ENCODE peak calls at places on chromosome 7, in seven cellular contexts. One of them, this sample, is unnamed.

GRCh38 chr7:102220229-102220850 is 66.3 kb upstream of the SH2B2 start:
- DNase-seq in mesendoderm: peak
- DNase-seq in activated gamma-delta T cell treated with Interleukin-2 at 50 U/mL for 16 hours: no peak
- DNase-seq in lower lobe of right lung: no peak
- DNase-seq in hypothalamus: no peak
- DNase-seq in HT-29: no peak
- DNase-seq in stimulated activated CD4-positive, alpha-beta T cell treated with anti-CD3 and anti-CD28 coated beads, Interleukin-15, amount 100 ng/mL, for 24 hours: no peak
- DNase-seq in this sample: no peak

GRCh38 chr7:145462463-145462862 is 626.6 kb upstream of the TPK1 start:
- DNase-seq in mesendoderm: no peak
- DNase-seq in activated gamma-delta T cell treated with Interleukin-2 at 50 U/mL for 16 hours: no peak
- DNase-seq in lower lobe of right lung: no peak
- DNase-seq in hypothalamus: no peak
- DNase-seq in HT-29: no peak
- DNase-seq in stimulated activated CD4-positive, alpha-beta T cell treated with anti-CD3 and anti-CD28 coated beads, Interleukin-15, amount 100 ng/mL, for 24 hours: no peak
- DNase-seq in this sample: no peak

GRCh38 chr7:133755922-133756321 is 371.2 kb upstream of the LRGUK start:
- DNase-seq in mesendoderm: no peak
- DNase-seq in activated gamma-delta T cell treated with Interleukin-2 at 50 U/mL for 16 hours: no peak
- DNase-seq in lower lobe of right lung: no peak
- DNase-seq in hypothalamus: no peak
- DNase-seq in HT-29: no peak
- DNase-seq in stimulated activated CD4-positive, alpha-beta T cell treated with anti-CD3 and anti-CD28 coated beads, Interleukin-15, amount 100 ng/mL, for 24 hours: no peak
- DNase-seq in this sample: no peak

GRCh38 chr7:30027065-30027456 is 559 bp upstream of the FKBP14 start:
- DNase-seq in mesendoderm: no peak
- DNase-seq in activated gamma-delta T cell treated with Interleukin-2 at 50 U/mL for 16 hours: no peak
- DNase-seq in lower lobe of right lung: no peak
- DNase-seq in hypothalamus: no peak
- DNase-seq in HT-29: peak
- DNase-seq in stimulated activated CD4-positive, alpha-beta T cell treated with anti-CD3 and anti-CD28 coated beads, Interleukin-15, amount 100 ng/mL, for 24 hours: peak
- DNase-seq in this sample: no peak

GRCh38 chr7:119572132-119572531 is 700.8 kb upstream of the KCND2 start:
- DNase-seq in mesendoderm: peak
- DNase-seq in activated gamma-delta T cell treated with Interleukin-2 at 50 U/mL for 16 hours: no peak
- DNase-seq in lower lobe of right lung: no peak
- DNase-seq in hypothalamus: peak
- DNase-seq in HT-29: no peak
- DNase-seq in stimulated activated CD4-positive, alpha-beta T cell treated with anti-CD3 and anti-CD28 coated beads, Interleukin-15, amount 100 ng/mL, for 24 hours: no peak
- DNase-seq in this sample: no peak

GRCh38 chr7:600935-601334 is 81.3 kb upstream of the PDGFA start:
- DNase-seq in mesendoderm: no peak
- DNase-seq in activated gamma-delta T cell treated with Interleukin-2 at 50 U/mL for 16 hours: no peak
- DNase-seq in lower lobe of right lung: no peak
- DNase-seq in hypothalamus: no peak
- DNase-seq in HT-29: no peak
- DNase-seq in stimulated activated CD4-positive, alpha-beta T cell treated with anti-CD3 and anti-CD28 coated beads, Interleukin-15, amount 100 ng/mL, for 24 hours: no peak
- DNase-seq in this sample: no peak

GRCh38 chr7:55552320-55553086 is 19.8 kb downstream of the VOPP1 start:
- DNase-seq in mesendoderm: peak
- DNase-seq in activated gamma-delta T cell treated with Interleukin-2 at 50 U/mL for 16 hours: no peak
- DNase-seq in lower lobe of right lung: no peak
- DNase-seq in hypothalamus: no peak
- DNase-seq in HT-29: peak
- DNase-seq in stimulated activated CD4-positive, alpha-beta T cell treated with anti-CD3 and anti-CD28 coated beads, Interleukin-15, amount 100 ng/mL, for 24 hours: no peak
- DNase-seq in this sample: no peak

GRCh38 chr7:45586748-45587520 is 12.8 kb downstream of the ADCY1 start:
- DNase-seq in mesendoderm: no peak
- DNase-seq in activated gamma-delta T cell treated with Interleukin-2 at 50 U/mL for 16 hours: no peak
- DNase-seq in lower lobe of right lung: no peak
- DNase-seq in hypothalamus: no peak
- DNase-seq in HT-29: no peak
- DNase-seq in stimulated activated CD4-positive, alpha-beta T cell treated with anti-CD3 and anti-CD28 coated beads, Interleukin-15, amount 100 ng/mL, for 24 hours: no peak
- DNase-seq in this sample: no peak

GRCh38 chr7:8442814-8443304 is 9.4 kb downstream of the NXPH1 start:
- DNase-seq in mesendoderm: peak
- DNase-seq in activated gamma-delta T cell treated with Interleukin-2 at 50 U/mL for 16 hours: peak
- DNase-seq in lower lobe of right lung: peak
- DNase-seq in hypothalamus: peak
- DNase-seq in HT-29: no peak
- DNase-seq in stimulated activated CD4-positive, alpha-beta T cell treated with anti-CD3 and anti-CD28 coated beads, Interleukin-15, amount 100 ng/mL, for 24 hours: peak
- DNase-seq in this sample: peak

GRCh38 chr7:136925049-136925448 is 56.6 kb downstream of the CHRM2 start:
- DNase-seq in mesendoderm: peak
- DNase-seq in activated gamma-delta T cell treated with Interleukin-2 at 50 U/mL for 16 hours: no peak
- DNase-seq in lower lobe of right lung: no peak
- DNase-seq in hypothalamus: no peak
- DNase-seq in HT-29: no peak
- DNase-seq in stimulated activated CD4-positive, alpha-beta T cell treated with anti-CD3 and anti-CD28 coated beads, Interleukin-15, amount 100 ng/mL, for 24 hours: no peak
- DNase-seq in this sample: no peak

GRCh38 chr7:2621061-2621828 is 10.5 kb upstream of the TTYH3 start:
- DNase-seq in mesendoderm: peak
- DNase-seq in activated gamma-delta T cell treated with Interleukin-2 at 50 U/mL for 16 hours: no peak
- DNase-seq in lower lobe of right lung: peak
- DNase-seq in hypothalamus: peak
- DNase-seq in HT-29: no peak
- DNase-seq in stimulated activated CD4-positive, alpha-beta T cell treated with anti-CD3 and anti-CD28 coated beads, Interleukin-15, amount 100 ng/mL, for 24 hours: no peak
- DNase-seq in this sample: no peak

GRCh38 chr7:155864991-155865690 is 52.9 kb upstream of the SHH start:
- DNase-seq in mesendoderm: no peak
- DNase-seq in activated gamma-delta T cell treated with Interleukin-2 at 50 U/mL for 16 hours: no peak
- DNase-seq in lower lobe of right lung: no peak
- DNase-seq in hypothalamus: no peak
- DNase-seq in HT-29: no peak
- DNase-seq in stimulated activated CD4-positive, alpha-beta T cell treated with anti-CD3 and anti-CD28 coated beads, Interleukin-15, amount 100 ng/mL, for 24 hours: no peak
- DNase-seq in this sample: peak

GRCh38 chr7:123681561-123681960 is 25.9 kb downstream of the LMOD2 start:
- DNase-seq in mesendoderm: no peak
- DNase-seq in activated gamma-delta T cell treated with Interleukin-2 at 50 U/mL for 16 hours: no peak
- DNase-seq in lower lobe of right lung: no peak
- DNase-seq in hypothalamus: no peak
- DNase-seq in HT-29: no peak
- DNase-seq in stimulated activated CD4-positive, alpha-beta T cell treated with anti-CD3 and anti-CD28 coated beads, Interleukin-15, amount 100 ng/mL, for 24 hours: no peak
- DNase-seq in this sample: no peak

GRCh38 chr7:114413741-114414140 is 874 bp upstream of the FOXP2 start:
- DNase-seq in mesendoderm: no peak
- DNase-seq in activated gamma-delta T cell treated with Interleukin-2 at 50 U/mL for 16 hours: no peak
- DNase-seq in lower lobe of right lung: no peak
- DNase-seq in hypothalamus: no peak
- DNase-seq in HT-29: no peak
- DNase-seq in stimulated activated CD4-positive, alpha-beta T cell treated with anti-CD3 and anti-CD28 coated beads, Interleukin-15, amount 100 ng/mL, for 24 hours: no peak
- DNase-seq in this sample: no peak

GRCh38 chr7:154884348-154884920 is 118.5 kb downstream of the PAXIP1 start:
- DNase-seq in mesendoderm: no peak
- DNase-seq in activated gamma-delta T cell treated with Interleukin-2 at 50 U/mL for 16 hours: no peak
- DNase-seq in lower lobe of right lung: no peak
- DNase-seq in hypothalamus: no peak
- DNase-seq in HT-29: no peak
- DNase-seq in stimulated activated CD4-positive, alpha-beta T cell treated with anti-CD3 and anti-CD28 coated beads, Interleukin-15, amount 100 ng/mL, for 24 hours: no peak
- DNase-seq in this sample: no peak

GRCh38 chr7:126574838-126575250 is 677.9 kb downstream of the GRM8 start:
- DNase-seq in mesendoderm: peak
- DNase-seq in activated gamma-delta T cell treated with Interleukin-2 at 50 U/mL for 16 hours: no peak
- DNase-seq in lower lobe of right lung: no peak
- DNase-seq in hypothalamus: no peak
- DNase-seq in HT-29: no peak
- DNase-seq in stimulated activated CD4-positive, alpha-beta T cell treated with anti-CD3 and anti-CD28 coated beads, Interleukin-15, amount 100 ng/mL, for 24 hours: no peak
- DNase-seq in this sample: no peak

GRCh38 chr7:2193120-2193519 is 39.6 kb downstream of the MAD1L1 start:
- DNase-seq in mesendoderm: no peak
- DNase-seq in activated gamma-delta T cell treated with Interleukin-2 at 50 U/mL for 16 hours: no peak
- DNase-seq in lower lobe of right lung: no peak
- DNase-seq in hypothalamus: no peak
- DNase-seq in HT-29: no peak
- DNase-seq in stimulated activated CD4-positive, alpha-beta T cell treated with anti-CD3 and anti-CD28 coated beads, Interleukin-15, amount 100 ng/mL, for 24 hours: no peak
- DNase-seq in this sample: no peak

GRCh38 chr7:138934861-138935260 is 46.3 kb downstream of the KIAA1549 start:
- DNase-seq in mesendoderm: peak
- DNase-seq in activated gamma-delta T cell treated with Interleukin-2 at 50 U/mL for 16 hours: no peak
- DNase-seq in lower lobe of right lung: no peak
- DNase-seq in hypothalamus: no peak
- DNase-seq in HT-29: no peak
- DNase-seq in stimulated activated CD4-positive, alpha-beta T cell treated with anti-CD3 and anti-CD28 coated beads, Interleukin-15, amount 100 ng/mL, for 24 hours: no peak
- DNase-seq in this sample: no peak

GRCh38 chr7:36784991-36785940 is 61.0 kb upstream of the AOAH start:
- DNase-seq in mesendoderm: no peak
- DNase-seq in activated gamma-delta T cell treated with Interleukin-2 at 50 U/mL for 16 hours: peak
- DNase-seq in lower lobe of right lung: peak
- DNase-seq in hypothalamus: no peak
- DNase-seq in HT-29: no peak
- DNase-seq in stimulated activated CD4-positive, alpha-beta T cell treated with anti-CD3 and anti-CD28 coated beads, Interleukin-15, amount 100 ng/mL, for 24 hours: peak
- DNase-seq in this sample: peak

GRCh38 chr7:17939111-17939669 is 1.1 kb downstream of the SNX13 start:
- DNase-seq in mesendoderm: no peak
- DNase-seq in activated gamma-delta T cell treated with Interleukin-2 at 50 U/mL for 16 hours: no peak
- DNase-seq in lower lobe of right lung: no peak
- DNase-seq in hypothalamus: no peak
- DNase-seq in HT-29: peak
- DNase-seq in stimulated activated CD4-positive, alpha-beta T cell treated with anti-CD3 and anti-CD28 coated beads, Interleukin-15, amount 100 ng/mL, for 24 hours: no peak
- DNase-seq in this sample: no peak

GRCh38 chr7:102451371-102452054 is 13.2 kb downstream of the ALKBH4 start:
- DNase-seq in mesendoderm: no peak
- DNase-seq in activated gamma-delta T cell treated with Interleukin-2 at 50 U/mL for 16 hours: no peak
- DNase-seq in lower lobe of right lung: no peak
- DNase-seq in hypothalamus: no peak
- DNase-seq in HT-29: no peak
- DNase-seq in stimulated activated CD4-positive, alpha-beta T cell treated with anti-CD3 and anti-CD28 coated beads, Interleukin-15, amount 100 ng/mL, for 24 hours: no peak
- DNase-seq in this sample: no peak

GRCh38 chr7:152341039-152341913 is 94.5 kb downstream of the KMT2C start:
- DNase-seq in mesendoderm: peak
- DNase-seq in activated gamma-delta T cell treated with Interleukin-2 at 50 U/mL for 16 hours: no peak
- DNase-seq in lower lobe of right lung: no peak
- DNase-seq in hypothalamus: peak
- DNase-seq in HT-29: peak
- DNase-seq in stimulated activated CD4-positive, alpha-beta T cell treated with anti-CD3 and anti-CD28 coated beads, Interleukin-15, amount 100 ng/mL, for 24 hours: no peak
- DNase-seq in this sample: no peak

GRCh38 chr7:159040912-159041711 is 103.6 kb downstream of the VIPR2 start:
- DNase-seq in mesendoderm: no peak
- DNase-seq in activated gamma-delta T cell treated with Interleukin-2 at 50 U/mL for 16 hours: no peak
- DNase-seq in lower lobe of right lung: no peak
- DNase-seq in hypothalamus: no peak
- DNase-seq in HT-29: no peak
- DNase-seq in stimulated activated CD4-positive, alpha-beta T cell treated with anti-CD3 and anti-CD28 coated beads, Interleukin-15, amount 100 ng/mL, for 24 hours: no peak
- DNase-seq in this sample: no peak

GRCh38 chr7:92633211-92633906 is 43.2 kb upstream of the FAM133B start:
- DNase-seq in mesendoderm: peak
- DNase-seq in activated gamma-delta T cell treated with Interleukin-2 at 50 U/mL for 16 hours: peak
- DNase-seq in lower lobe of right lung: no peak
- DNase-seq in hypothalamus: no peak
- DNase-seq in HT-29: peak
- DNase-seq in stimulated activated CD4-positive, alpha-beta T cell treated with anti-CD3 and anti-CD28 coated beads, Interleukin-15, amount 100 ng/mL, for 24 hours: no peak
- DNase-seq in this sample: peak

GRCh38 chr7:27095897-27096755 is at the start of gene HOXA1:
- DNase-seq in mesendoderm: peak
- DNase-seq in activated gamma-delta T cell treated with Interleukin-2 at 50 U/mL for 16 hours: peak
- DNase-seq in lower lobe of right lung: peak
- DNase-seq in hypothalamus: no peak
- DNase-seq in HT-29: peak
- DNase-seq in stimulated activated CD4-positive, alpha-beta T cell treated with anti-CD3 and anti-CD28 coated beads, Interleukin-15, amount 100 ng/mL, for 24 hours: peak
- DNase-seq in this sample: peak

GRCh38 chr7:95509199-95509598 is 23.5 kb downstream of the ASB4 start:
- DNase-seq in mesendoderm: peak
- DNase-seq in activated gamma-delta T cell treated with Interleukin-2 at 50 U/mL for 16 hours: no peak
- DNase-seq in lower lobe of right lung: no peak
- DNase-seq in hypothalamus: peak
- DNase-seq in HT-29: peak
- DNase-seq in stimulated activated CD4-positive, alpha-beta T cell treated with anti-CD3 and anti-CD28 coated beads, Interleukin-15, amount 100 ng/mL, for 24 hours: peak
- DNase-seq in this sample: no peak

GRCh38 chr7:24956021-24956420 is 24.0 kb downstream of the OSBPL3 start:
- DNase-seq in mesendoderm: no peak
- DNase-seq in activated gamma-delta T cell treated with Interleukin-2 at 50 U/mL for 16 hours: no peak
- DNase-seq in lower lobe of right lung: no peak
- DNase-seq in hypothalamus: no peak
- DNase-seq in HT-29: no peak
- DNase-seq in stimulated activated CD4-positive, alpha-beta T cell treated with anti-CD3 and anti-CD28 coated beads, Interleukin-15, amount 100 ng/mL, for 24 hours: no peak
- DNase-seq in this sample: no peak

GRCh38 chr7:1667566-1668485 is 2.3 kb upstream of the ELFN1 start:
- DNase-seq in mesendoderm: peak
- DNase-seq in activated gamma-delta T cell treated with Interleukin-2 at 50 U/mL for 16 hours: no peak
- DNase-seq in lower lobe of right lung: peak
- DNase-seq in hypothalamus: no peak
- DNase-seq in HT-29: no peak
- DNase-seq in stimulated activated CD4-positive, alpha-beta T cell treated with anti-CD3 and anti-CD28 coated beads, Interleukin-15, amount 100 ng/mL, for 24 hours: no peak
- DNase-seq in this sample: no peak

GRCh38 chr7:73647725-73648592 is 19.7 kb upstream of the VPS37D start:
- DNase-seq in mesendoderm: no peak
- DNase-seq in activated gamma-delta T cell treated with Interleukin-2 at 50 U/mL for 16 hours: no peak
- DNase-seq in lower lobe of right lung: no peak
- DNase-seq in hypothalamus: no peak
- DNase-seq in HT-29: peak
- DNase-seq in stimulated activated CD4-positive, alpha-beta T cell treated with anti-CD3 and anti-CD28 coated beads, Interleukin-15, amount 100 ng/mL, for 24 hours: peak
- DNase-seq in this sample: peak